ENCODE peak calls at places on chromosomes 3 and 15, in nine cellular contexts. One of them, this sample, is unnamed. For H3K9me3, the result is how much of the 10 kb centered on the place peaks cover.

GRCh38 chr3:76997733-76998132 is 42.2 kb upstream of the ROBO2 start:
- DNase-seq in CD4-positive, alpha-beta T cell: no peak
- DNase-seq in fibroblast of lung: peak
- DNase-seq in Peyer's patch: no peak
- DNase-seq in A673: no peak
- DNase-seq in neural progenitor cell: no peak
- DNase-seq in adrenal gland: no peak
- DNase-seq in HepG2: no peak
- DNase-seq in IMR-90: peak
- DNase-seq in this sample: no peak

GRCh38 chr15:31215490-31216209 is 111.0 kb upstream of the KLF13 start:
- DNase-seq in CD4-positive, alpha-beta T cell: peak
- DNase-seq in fibroblast of lung: peak
- DNase-seq in Peyer's patch: peak
- DNase-seq in A673: peak
- DNase-seq in neural progenitor cell: peak
- DNase-seq in adrenal gland: peak
- DNase-seq in HepG2: peak
- DNase-seq in IMR-90: no peak
- DNase-seq in this sample: peak

GRCh38 chr3:182487048-182487447 is 306.3 kb upstream of the ATP11B start:
- DNase-seq in CD4-positive, alpha-beta T cell: no peak
- DNase-seq in fibroblast of lung: no peak
- DNase-seq in Peyer's patch: no peak
- DNase-seq in A673: peak
- DNase-seq in neural progenitor cell: no peak
- DNase-seq in adrenal gland: no peak
- DNase-seq in HepG2: no peak
- DNase-seq in IMR-90: no peak
- DNase-seq in this sample: no peak

GRCh38 chr3:36365829-36366228 is 14.5 kb upstream of the STAC start:
- DNase-seq in CD4-positive, alpha-beta T cell: no peak
- DNase-seq in fibroblast of lung: no peak
- DNase-seq in Peyer's patch: no peak
- DNase-seq in A673: no peak
- DNase-seq in neural progenitor cell: no peak
- DNase-seq in adrenal gland: no peak
- DNase-seq in HepG2: no peak
- DNase-seq in IMR-90: no peak
- DNase-seq in this sample: no peak

GRCh38 chr3:159828542-159828943 is 160.1 kb upstream of the IL12A start:
- DNase-seq in CD4-positive, alpha-beta T cell: no peak
- DNase-seq in fibroblast of lung: peak
- DNase-seq in Peyer's patch: no peak
- DNase-seq in A673: peak
- DNase-seq in neural progenitor cell: peak
- DNase-seq in adrenal gland: no peak
- DNase-seq in HepG2: peak
- DNase-seq in IMR-90: peak
- DNase-seq in this sample: no peak

GRCh38 chr3:158731525-158731924 is 732 bp downstream of the RARRES1 start:
- DNase-seq in CD4-positive, alpha-beta T cell: no peak
- DNase-seq in fibroblast of lung: no peak
- DNase-seq in Peyer's patch: no peak
- DNase-seq in A673: no peak
- DNase-seq in neural progenitor cell: peak
- DNase-seq in adrenal gland: no peak
- DNase-seq in HepG2: no peak
- DNase-seq in IMR-90: no peak
- DNase-seq in this sample: no peak

GRCh38 chr3:12965999-12966846 is 107.0 kb downstream of the IQSEC1 start:
- DNase-seq in CD4-positive, alpha-beta T cell: no peak
- DNase-seq in fibroblast of lung: no peak
- DNase-seq in Peyer's patch: no peak
- DNase-seq in A673: no peak
- DNase-seq in neural progenitor cell: peak
- DNase-seq in adrenal gland: no peak
- DNase-seq in HepG2: no peak
- DNase-seq in IMR-90: no peak
- DNase-seq in this sample: no peak

GRCh38 chr3:54649551-54649950 is 278.3 kb downstream of the LRTM1 start:
- DNase-seq in CD4-positive, alpha-beta T cell: no peak
- DNase-seq in fibroblast of lung: no peak
- DNase-seq in Peyer's patch: no peak
- DNase-seq in A673: peak
- DNase-seq in neural progenitor cell: peak
- DNase-seq in adrenal gland: no peak
- DNase-seq in HepG2: no peak
- DNase-seq in IMR-90: no peak
- DNase-seq in this sample: no peak

GRCh38 chr3:149018247-149018646 is 26.9 kb downstream of the GYG1 start:
- DNase-seq in CD4-positive, alpha-beta T cell: no peak
- DNase-seq in fibroblast of lung: peak
- DNase-seq in Peyer's patch: no peak
- DNase-seq in A673: no peak
- DNase-seq in neural progenitor cell: no peak
- DNase-seq in adrenal gland: no peak
- DNase-seq in HepG2: peak
- DNase-seq in IMR-90: peak
- DNase-seq in this sample: no peak

GRCh38 chr15:80450811-80451321 is 46.7 kb downstream of the ARNT2 start:
- DNase-seq in CD4-positive, alpha-beta T cell: no peak
- DNase-seq in fibroblast of lung: no peak
- DNase-seq in Peyer's patch: no peak
- DNase-seq in A673: peak
- DNase-seq in neural progenitor cell: peak
- DNase-seq in adrenal gland: no peak
- DNase-seq in HepG2: no peak
- DNase-seq in IMR-90: no peak
- DNase-seq in this sample: no peak

GRCh38 chr3:196489747-196490146 is 13.8 kb downstream of the RNF168 start:
- DNase-seq in CD4-positive, alpha-beta T cell: no peak
- DNase-seq in fibroblast of lung: no peak
- DNase-seq in Peyer's patch: no peak
- DNase-seq in A673: no peak
- DNase-seq in neural progenitor cell: no peak
- DNase-seq in adrenal gland: no peak
- DNase-seq in HepG2: no peak
- DNase-seq in IMR-90: no peak
- DNase-seq in this sample: no peak

GRCh38 chr15:58042006-58042405 is 23.5 kb downstream of the ALDH1A2 start:
- DNase-seq in CD4-positive, alpha-beta T cell: no peak
- DNase-seq in fibroblast of lung: no peak
- DNase-seq in Peyer's patch: no peak
- DNase-seq in A673: no peak
- DNase-seq in neural progenitor cell: no peak
- DNase-seq in adrenal gland: no peak
- DNase-seq in HepG2: no peak
- DNase-seq in IMR-90: no peak
- DNase-seq in this sample: no peak

GRCh38 chr3:117526485-117527079 is 817.0 kb downstream of the TUSC7 start:
- DNase-seq in CD4-positive, alpha-beta T cell: no peak
- DNase-seq in fibroblast of lung: peak
- DNase-seq in Peyer's patch: no peak
- DNase-seq in A673: peak
- DNase-seq in neural progenitor cell: peak
- DNase-seq in adrenal gland: peak
- DNase-seq in HepG2: peak
- DNase-seq in IMR-90: peak
- DNase-seq in this sample: peak

GRCh38 chr15:72473670-72474465 is at the start of gene ARIH1:
- DNase-seq in CD4-positive, alpha-beta T cell: peak
- DNase-seq in fibroblast of lung: peak
- DNase-seq in Peyer's patch: peak
- DNase-seq in A673: peak
- DNase-seq in neural progenitor cell: peak
- DNase-seq in adrenal gland: peak
- DNase-seq in HepG2: peak
- DNase-seq in IMR-90: peak
- DNase-seq in this sample: peak

GRCh38 chr3:163019260-163019659 is 1522.7 kb downstream of the OTOL1 start:
- DNase-seq in CD4-positive, alpha-beta T cell: no peak
- DNase-seq in fibroblast of lung: no peak
- DNase-seq in Peyer's patch: no peak
- DNase-seq in A673: no peak
- DNase-seq in neural progenitor cell: no peak
- DNase-seq in adrenal gland: no peak
- DNase-seq in HepG2: no peak
- DNase-seq in IMR-90: no peak
- DNase-seq in this sample: no peak

GRCh38 chr3:174973465-174973864 is 114.3 kb downstream of the NAALADL2 start:
- DNase-seq in CD4-positive, alpha-beta T cell: no peak
- DNase-seq in fibroblast of lung: no peak
- DNase-seq in Peyer's patch: no peak
- DNase-seq in A673: no peak
- DNase-seq in neural progenitor cell: no peak
- DNase-seq in adrenal gland: no peak
- DNase-seq in HepG2: peak
- DNase-seq in IMR-90: no peak
- DNase-seq in this sample: no peak

GRCh38 chr3:122797291-122797690 is 2.4 kb downstream of the SLC49A4 start:
- DNase-seq in CD4-positive, alpha-beta T cell: no peak
- DNase-seq in fibroblast of lung: no peak
- DNase-seq in Peyer's patch: no peak
- DNase-seq in A673: no peak
- DNase-seq in neural progenitor cell: no peak
- DNase-seq in adrenal gland: no peak
- DNase-seq in HepG2: no peak
- DNase-seq in IMR-90: peak
- DNase-seq in this sample: no peak
- H3K9me3 ChIP-seq in CD4-positive, alpha-beta T cell: under half
- H3K9me3 ChIP-seq in fibroblast of lung: under half
- H3K9me3 ChIP-seq in Peyer's patch: under half
- H3K9me3 ChIP-seq in A673: under half
- H3K9me3 ChIP-seq in neural progenitor cell: under half
- H3K9me3 ChIP-seq in adrenal gland: under half
- H3K9me3 ChIP-seq in HepG2: under half
- H3K9me3 ChIP-seq in IMR-90: under half
- H3K9me3 ChIP-seq in this sample: under half

DNA sequence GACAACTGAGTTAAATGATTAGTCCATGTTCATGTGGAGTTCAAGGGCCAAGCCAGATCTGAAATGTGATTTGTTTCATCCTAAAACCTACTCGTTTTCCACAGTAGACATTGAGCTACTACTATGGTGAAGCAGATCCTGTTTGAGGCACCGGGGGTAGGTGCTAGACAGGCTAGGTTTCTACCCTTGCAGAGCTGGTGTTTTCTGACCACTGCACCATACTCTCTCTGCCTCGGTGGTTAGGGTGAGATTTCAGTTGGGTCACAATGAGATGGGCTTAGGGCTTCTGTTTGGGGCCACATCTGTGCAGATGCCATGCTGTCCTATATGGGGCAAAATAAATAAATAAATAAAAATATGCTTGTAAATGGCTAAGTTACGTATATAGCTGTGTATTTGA is 99.3 kb downstream of the OXNAD1 start:
- DNase-seq in CD4-positive, alpha-beta T cell: no peak
- DNase-seq in fibroblast of lung: no peak
- DNase-seq in Peyer's patch: no peak
- DNase-seq in A673: no peak
- DNase-seq in neural progenitor cell: no peak
- DNase-seq in adrenal gland: no peak
- DNase-seq in HepG2: no peak
- DNase-seq in IMR-90: no peak
- DNase-seq in this sample: no peak
- TF ChIP-seq CTCF in CD4-positive, alpha-beta T cell: no peak
- TF ChIP-seq CTCF in fibroblast of lung: no peak
- TF ChIP-seq CTCF in Peyer's patch: no peak
- TF ChIP-seq CTCF in A673: no peak
- TF ChIP-seq CTCF in neural progenitor cell: no peak
- TF ChIP-seq CTCF in adrenal gland: no peak
- TF ChIP-seq CTCF in HepG2: no peak
- TF ChIP-seq CTCF in IMR-90: no peak
- TF ChIP-seq CTCF in this sample: no peak

DNA sequence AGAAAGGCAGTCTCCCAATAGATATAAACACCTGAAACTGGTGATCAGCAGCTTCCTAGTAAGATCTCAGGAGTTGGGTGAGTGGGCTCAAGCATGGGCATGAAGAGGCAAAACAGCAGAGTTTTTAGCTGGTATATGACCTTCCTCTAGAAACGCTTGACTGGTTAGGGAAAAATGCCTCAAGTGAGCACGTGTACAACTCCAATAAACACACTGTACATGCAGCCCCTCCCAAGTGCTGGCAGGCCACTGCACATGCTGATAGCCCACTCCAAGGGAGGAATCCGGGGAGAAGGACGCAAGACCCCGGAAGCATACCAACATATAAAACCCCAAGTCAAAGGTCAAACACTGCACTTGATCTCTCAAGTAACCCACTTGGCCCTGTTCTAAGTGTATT is 143.0 kb downstream of the FMN1 start:
- DNase-seq in CD4-positive, alpha-beta T cell: no peak
- DNase-seq in fibroblast of lung: no peak
- DNase-seq in Peyer's patch: no peak
- DNase-seq in A673: no peak
- DNase-seq in neural progenitor cell: no peak
- DNase-seq in adrenal gland: no peak
- DNase-seq in HepG2: no peak
- DNase-seq in IMR-90: no peak
- DNase-seq in this sample: no peak
- H3K9me3 ChIP-seq in CD4-positive, alpha-beta T cell: under half
- H3K9me3 ChIP-seq in fibroblast of lung: under half
- H3K9me3 ChIP-seq in Peyer's patch: under half
- H3K9me3 ChIP-seq in A673: under half
- H3K9me3 ChIP-seq in neural progenitor cell: under half
- H3K9me3 ChIP-seq in adrenal gland: under half
- H3K9me3 ChIP-seq in HepG2: under half
- H3K9me3 ChIP-seq in IMR-90: under half
- H3K9me3 ChIP-seq in this sample: under half

GRCh38 chr3:138349926-138350665 is 1.7 kb downstream of the MRAS start:
- DNase-seq in CD4-positive, alpha-beta T cell: no peak
- DNase-seq in fibroblast of lung: peak
- DNase-seq in Peyer's patch: no peak
- DNase-seq in A673: no peak
- DNase-seq in neural progenitor cell: no peak
- DNase-seq in adrenal gland: peak
- DNase-seq in HepG2: peak
- DNase-seq in IMR-90: peak
- DNase-seq in this sample: no peak

GRCh38 chr3:138348950-138349739 is 766 bp downstream of the MRAS start:
- DNase-seq in CD4-positive, alpha-beta T cell: no peak
- DNase-seq in fibroblast of lung: peak
- DNase-seq in Peyer's patch: no peak
- DNase-seq in A673: no peak
- DNase-seq in neural progenitor cell: peak
- DNase-seq in adrenal gland: peak
- DNase-seq in HepG2: peak
- DNase-seq in IMR-90: peak
- DNase-seq in this sample: no peak

GRCh38 chr3:138351151-138351550 is 2.8 kb downstream of the MRAS start:
- DNase-seq in CD4-positive, alpha-beta T cell: no peak
- DNase-seq in fibroblast of lung: no peak
- DNase-seq in Peyer's patch: no peak
- DNase-seq in A673: no peak
- DNase-seq in neural progenitor cell: no peak
- DNase-seq in adrenal gland: no peak
- DNase-seq in HepG2: no peak
- DNase-seq in IMR-90: peak
- DNase-seq in this sample: no peak

GRCh38 chr3:138347084-138347483 is 1.3 kb upstream of the MRAS start:
- DNase-seq in CD4-positive, alpha-beta T cell: no peak
- DNase-seq in fibroblast of lung: no peak
- DNase-seq in Peyer's patch: no peak
- DNase-seq in A673: no peak
- DNase-seq in neural progenitor cell: no peak
- DNase-seq in adrenal gland: no peak
- DNase-seq in HepG2: no peak
- DNase-seq in IMR-90: no peak
- DNase-seq in this sample: no peak

GRCh38 chr3:138348107-138348949 is at the start of gene MRAS:
- DNase-seq in CD4-positive, alpha-beta T cell: peak
- DNase-seq in fibroblast of lung: peak
- DNase-seq in Peyer's patch: no peak
- DNase-seq in A673: peak
- DNase-seq in neural progenitor cell: peak
- DNase-seq in adrenal gland: peak
- DNase-seq in HepG2: peak
- DNase-seq in IMR-90: peak
- DNase-seq in this sample: peak
- TF ChIP-seq CTCF in CD4-positive, alpha-beta T cell: peak
- TF ChIP-seq CTCF in fibroblast of lung: peak
- TF ChIP-seq CTCF in Peyer's patch: no peak
- TF ChIP-seq CTCF in A673: peak
- TF ChIP-seq CTCF in neural progenitor cell: peak
- TF ChIP-seq CTCF in adrenal gland: no peak
- TF ChIP-seq CTCF in HepG2: peak
- TF ChIP-seq CTCF in IMR-90: peak
- TF ChIP-seq CTCF in this sample: no peak